ENCODE peak calls at places on chromosomes 6 and 20, in six cellular contexts. E, G, N, D, Z and B are unnamed samples.

GRCh38 chr20:21509597-21510331 is 4.1 kb downstream of the NKX2-2 start:
- DNase-seq in E (peak; percentile 49), G (peak; percentile 17), N (no peak), D (no peak), Z (no peak), B (no peak)

GRCh38 chr6:53735896-53736295 is 58.9 kb upstream of the LRRC1 start:
- DNase-seq in E (no peak), G (no peak), N (no peak), D (no peak), Z (no peak), B (no peak)

GRCh38 chr6:105164418-105164817 is 15.4 kb downstream of the POPDC3 start:
- DNase-seq in E (peak; percentile 27), G (no peak), N (no peak), D (no peak), Z (no peak), B (no peak)

GRCh38 chr6:36290668-36291620 is 21.1 kb downstream of the PNPLA1 start:
- DNase-seq in E (no peak), G (no peak), N (no peak), D (peak; percentile 77), Z (no peak), B (no peak)

GRCh38 chr6:82396964-82397761 is 33.5 kb downstream of the TPBG start:
- DNase-seq in E (peak; percentile 98), G (peak; percentile 90), N (no peak), D (no peak), Z (no peak), B (peak; percentile 90)

GRCh38 chr20:51583499-51583898 is 41.0 kb upstream of the NFATC2 start:
- DNase-seq in E (no peak), G (no peak), N (no peak), D (no peak), Z (no peak), B (no peak)

GRCh38 chr20:11356061-11356460 is 561.6 kb upstream of the BTBD3 start:
- DNase-seq in E (no peak), G (no peak), N (no peak), D (no peak), Z (no peak), B (no peak)

GRCh38 chr6:157650261-157650640 is 172.8 kb upstream of the SNX9 start:
- DNase-seq in E (no peak), G (no peak), N (no peak), D (no peak), Z (no peak), B (no peak)

GRCh38 chr20:34538671-34539123 is 19.8 kb upstream of the MAP1LC3A start:
- DNase-seq in E (no peak), G (peak; percentile 40), N (no peak), D (peak; percentile 61), Z (peak; percentile 60), B (no peak)

GRCh38 chr6:27541932-27542297 is 69.0 kb upstream of the ZNF184 start:
- DNase-seq in E (no peak), G (no peak), N (no peak), D (no peak), Z (no peak), B (no peak)

GRCh38 chr6:36187446-36187845 is 9.1 kb upstream of the BRPF3 start:
- DNase-seq in E (no peak), G (no peak), N (no peak), D (no peak), Z (no peak), B (no peak)

GRCh38 chr6:118382126-118382525 is 166.0 kb upstream of the PLN start:
- DNase-seq in E (no peak), G (no peak), N (no peak), D (no peak), Z (no peak), B (no peak)

GRCh38 chr6:53035549-53036213 is 29.5 kb upstream of the FBXO9 start:
- DNase-seq in E (no peak), G (no peak), N (no peak), D (no peak), Z (no peak), B (no peak)

GRCh38 chr6:27206806-27207205 is 40.7 kb upstream of the PRSS16 start:
- DNase-seq in E (no peak), G (no peak), N (no peak), D (no peak), Z (no peak), B (no peak)

GRCh38 chr20:57388953-57389694 is 2.1 kb upstream of the RBM38 start:
- DNase-seq in E (peak; percentile 41), G (peak; percentile 4), N (peak; percentile 87), D (peak; percentile 85), Z (peak; percentile 90), B (no peak)

GRCh38 chr6:43999628-44000027 is 127.6 kb downstream of the MRPL14 start:
- DNase-seq in E (no peak), G (no peak), N (no peak), D (no peak), Z (no peak), B (no peak)

GRCh38 chr6:147547369-147547902 is 38.9 kb downstream of the SAMD5 start:
- DNase-seq in E (no peak), G (no peak), N (no peak), D (no peak), Z (no peak), B (no peak)

GRCh38 chr6:66128238-66128637 is 421.2 kb upstream of the EYS start:
- DNase-seq in E (no peak), G (no peak), N (no peak), D (no peak), Z (no peak), B (no peak)

GRCh38 chr6:158488065-158488464 is 71.8 kb upstream of the TMEM181 start:
- DNase-seq in E (peak; percentile 100), G (peak; percentile 95), N (no peak), D (no peak), Z (no peak), B (peak; percentile 83)

GRCh38 chr6:42279144-42279781 is 61.6 kb upstream of the MRPS10 start:
- DNase-seq in E (peak; percentile 36), G (no peak), N (no peak), D (peak; percentile 85), Z (no peak), B (no peak)

GRCh38 chr20:57616143-57616951 is 3.9 kb downstream of the ZBP1 start:
- DNase-seq in E (no peak), G (no peak), N (peak; percentile 52), D (peak; percentile 20), Z (no peak), B (no peak)

GRCh38 chr6:131602913-131603312 is 25.1 kb downstream of the MED23 start:
- DNase-seq in E (peak; percentile 89), G (peak; percentile 66), N (no peak), D (no peak), Z (no peak), B (peak; percentile 60)

GRCh38 chr6:11780097-11780428 is 1.5 kb upstream of the ADTRP start:
- DNase-seq in E (no peak), G (no peak), N (no peak), D (no peak), Z (no peak), B (no peak)

GRCh38 chr6:143225929-143226328 is 165.2 kb downstream of the AIG1 start:
- DNase-seq in E (no peak), G (no peak), N (no peak), D (no peak), Z (no peak), B (no peak)

GRCh38 chr6:128062882-128063603 is 162.2 kb upstream of the THEMIS start:
- DNase-seq in E (peak; percentile 34), G (no peak), N (no peak), D (no peak), Z (no peak), B (no peak)

GRCh38 chr20:63369724-63370622 is 8.8 kb upstream of the CHRNA4 start:
- DNase-seq in E (no peak), G (no peak), N (no peak), D (no peak), Z (no peak), B (no peak)
- TF ChIP-seq CTCF in E (no peak), G (no peak), N (no peak), D (no peak), Z (no peak), B (no peak)

GRCh38 chr6:150491796-150492142 is 107.9 kb upstream of the PLEKHG1 start:
- DNase-seq in E (no peak), G (no peak), N (no peak), D (no peak), Z (no peak), B (peak; percentile 55)
- H3K4me3 ChIP-seq in E (no peak overlapping the region), G (no peak overlapping the region), N (no peak overlapping the region), D (no peak overlapping the region), Z (no peak overlapping the region), B (no peak overlapping the region)

GRCh38 chr20:53163486-53163885 is 191.3 kb downstream of the TSHZ2 start:
- DNase-seq in E (peak; percentile 99), G (peak; percentile 8), N (no peak), D (no peak), Z (no peak), B (no peak)

GRCh38 chr20:53161073-53161472 is 188.9 kb downstream of the TSHZ2 start:
- DNase-seq in E (no peak), G (no peak), N (no peak), D (no peak), Z (no peak), B (no peak)

GRCh38 chr20:53161473-53161872 is 189.3 kb downstream of the TSHZ2 start:
- DNase-seq in E (no peak), G (no peak), N (no peak), D (no peak), Z (no peak), B (no peak)

GRCh38 chr20:53164072-53164471 is 191.9 kb downstream of the TSHZ2 start:
- DNase-seq in E (no peak), G (no peak), N (no peak), D (no peak), Z (no peak), B (no peak)

DNA sequence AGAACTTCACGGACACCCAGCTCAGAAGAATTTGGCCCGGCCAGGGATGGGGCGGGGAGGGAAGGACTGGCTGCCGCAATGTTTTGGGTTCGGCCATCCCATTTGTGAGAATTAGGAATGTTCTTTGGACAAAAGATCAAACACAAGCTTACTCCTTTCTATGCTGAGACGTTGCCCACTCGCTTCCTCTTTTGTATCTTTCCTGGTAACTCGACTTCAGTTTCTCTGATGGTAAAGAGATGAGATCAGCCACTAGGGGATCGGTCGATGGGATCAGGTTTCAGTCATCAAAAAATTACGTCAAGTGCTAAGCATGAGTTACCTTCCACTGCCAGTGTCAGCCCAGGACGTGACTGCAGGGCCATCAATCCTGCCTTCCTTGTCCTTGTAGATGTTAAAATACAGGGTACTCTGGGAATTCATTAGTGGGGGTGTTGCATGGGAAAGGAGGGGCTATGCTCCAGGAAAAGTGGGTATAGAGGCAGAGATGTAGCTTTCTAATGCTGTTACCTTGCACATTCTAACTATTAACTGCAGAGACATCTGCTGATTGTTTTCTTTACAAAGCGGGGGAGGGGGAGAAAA is 190.2 kb downstream of the TSHZ2 start:
- DNase-seq in E (peak; percentile 91), G (peak; percentile 16), N (peak; percentile 64), D (no peak), Z (no peak), B (no peak)
- TF ChIP-seq CTCF in E (peak; percentile 43), G (peak; percentile 32), N (no peak), D (no peak), Z (no peak), B (no peak)

DNA sequence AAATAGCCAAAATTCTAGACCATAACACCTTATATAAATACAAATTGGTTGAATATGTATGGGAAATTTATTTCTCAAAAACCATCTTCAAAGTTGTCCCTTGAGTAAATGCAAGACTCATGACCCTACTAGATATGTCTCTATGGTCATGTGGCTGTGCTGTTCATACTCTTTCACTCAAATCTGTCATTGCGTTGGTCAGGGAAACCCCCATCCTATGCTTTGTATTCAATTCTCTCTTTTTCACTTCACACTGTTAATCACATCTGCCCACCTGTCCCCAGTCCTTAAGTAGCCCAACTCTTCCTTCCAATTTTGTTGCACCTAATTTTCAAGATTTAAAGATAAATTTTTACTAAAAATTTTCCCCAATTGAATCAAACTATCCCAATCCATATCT is 51.0 kb downstream of the RPS12 start:
- DNase-seq in E (no peak), G (no peak), N (no peak), D (no peak), Z (no peak), B (no peak)
- H3K4me3 ChIP-seq in E (no peak overlapping the region), G (no peak overlapping the region), N (no peak overlapping the region), D (no peak overlapping the region), Z (no peak overlapping the region), B (no peak overlapping the region)